ENCODE peak calls at places on chromosomes 5 and 9, in seven cellular contexts. A is suprapubic skin, X is A549, J is stomach, I is K562, S is sigmoid colon, N is SK-N-SH. G is an unnamed sample.
A peak's percentile ranks its signal among the peaks of the same experiment; 100 is the strongest.

GRCh38 chr5:96868603-96869371 is 7.5 kb upstream of the ERAP2 start:
- DNase-seq in A (no peak), X (peak; percentile 76), J (no peak), I (peak; percentile 51), S (no peak), N (peak; percentile 32), G (no peak)

GRCh38 chr9:116494815-116495634 is 192.1 kb upstream of the TRIM32 start:
- DNase-seq in A (no peak), X (peak; percentile 32), J (peak; percentile 43), I (peak; percentile 41), S (no peak), N (no peak), G (no peak)

GRCh38 chr5:158609729-158610128 is 490.0 kb downstream of the EBF1 start:
- DNase-seq in A (no peak), X (no peak), J (no peak), I (no peak), S (no peak), N (no peak), G (no peak)

GRCh38 chr9:36560813-36561212 is 11.9 kb upstream of the MELK start:
- DNase-seq in A (no peak), X (no peak), J (no peak), I (no peak), S (no peak), N (no peak), G (no peak)

GRCh38 chr5:126998201-126998631 is 32.1 kb downstream of the MARCHF3 start:
- DNase-seq in A (no peak), X (no peak), J (no peak), I (peak; percentile 66), S (no peak), N (no peak), G (no peak)

GRCh38 chr9:96868709-96869108 is 14.4 kb upstream of the ZNF782 start:
- DNase-seq in A (no peak), X (no peak), J (peak; percentile 47), I (no peak), S (no peak), N (no peak), G (no peak)

GRCh38 chr5:170632985-170633234 is 129.1 kb downstream of the KCNIP1 start:
- DNase-seq in A (no peak), X (no peak), J (peak; percentile 45), I (peak; percentile 81), S (peak; percentile 87), N (peak; percentile 93), G (peak; percentile 38)

GRCh38 chr9:93254806-93255519 is 71.0 kb downstream of the WNK2 start:
- DNase-seq in A (peak; percentile 41), X (no peak), J (peak; percentile 18), I (no peak), S (peak; percentile 58), N (no peak), G (no peak)

GRCh38 chr5:147396070-147396469 is 113.8 kb downstream of the DPYSL3 start:
- DNase-seq in A (peak; percentile 84), X (no peak), J (no peak), I (no peak), S (peak; percentile 77), N (no peak), G (peak; percentile 81)

DNA sequence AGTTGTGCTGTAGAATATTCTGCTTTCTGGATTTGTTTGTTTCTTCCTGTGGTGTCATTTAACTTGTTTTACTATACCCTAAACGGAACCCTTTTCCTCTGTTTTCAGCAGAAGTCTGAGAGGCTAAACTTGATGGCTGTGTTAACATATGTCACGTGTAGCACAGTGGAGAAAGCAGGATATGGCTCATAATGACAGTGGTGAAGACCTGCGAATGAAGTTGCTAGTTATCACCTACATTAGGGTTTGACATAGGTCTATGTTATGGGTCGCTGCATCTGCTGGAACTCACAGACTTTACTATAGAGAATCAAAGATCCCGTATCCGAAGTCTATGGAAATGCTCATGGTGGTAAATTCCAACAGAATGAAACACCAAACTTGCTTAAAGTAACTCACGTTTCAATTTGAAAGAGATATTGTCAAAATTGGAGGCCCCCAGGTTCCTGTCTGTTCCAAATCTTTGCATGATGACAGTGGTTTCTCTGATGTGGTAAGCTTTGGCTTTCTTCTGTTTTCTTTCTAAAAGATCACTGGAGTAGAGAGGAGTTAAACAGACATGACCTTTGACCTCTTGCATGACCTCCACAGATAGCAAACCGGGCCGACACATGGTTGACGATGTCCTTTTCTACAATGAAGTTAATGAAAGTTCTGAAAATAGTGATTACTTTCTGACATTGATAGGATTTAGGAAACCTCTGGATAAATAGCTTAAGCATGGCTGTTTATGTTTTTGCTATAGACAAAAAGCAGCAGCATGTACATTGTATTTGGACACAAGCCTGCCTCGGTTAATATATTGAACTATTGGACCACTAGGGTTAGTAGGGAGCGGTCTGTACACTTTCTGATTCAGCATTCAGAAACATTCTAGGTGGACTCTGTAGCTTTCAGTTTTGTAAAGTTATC is 3.1 kb upstream of the CATSPER3 start:
- DNase-seq in A (no peak), X (no peak), J (no peak), I (no peak), S (no peak), N (no peak), G (no peak)
- TF ChIP-seq EP300 in A (no peak), X (no peak), J (no peak), I (no peak), S (no peak), N (no peak), G (no peak)

GRCh38 chr5:173326501-173326960 is 1.7 kb downstream of the STC2 start:
- DNase-seq in A (no peak), X (no peak), J (no peak), I (peak; percentile 18), S (no peak), N (no peak), G (no peak)
- H3K27ac ChIP-seq in A (no peak overlapping the region), X (peak overlapping the region; percentile 97), J (peak overlapping the region; percentile 51), I (no peak overlapping the region), S (peak overlapping the region; percentile 84), N (no peak overlapping the region), G (no peak overlapping the region)

GRCh38 chr9:630817-631216 is 210.7 kb upstream of the DMRT1 start:
- DNase-seq in A (no peak), X (no peak), J (no peak), I (no peak), S (no peak), N (no peak), G (no peak)
- TF ChIP-seq EP300 in A (no peak), X (no peak), J (no peak), I (no peak), S (no peak), N (no peak), G (no peak)

GRCh38 chr5:149849990-149850910 is 94.3 kb downstream of the PDE6A start:
- DNase-seq in A (no peak), X (no peak), J (no peak), I (no peak), S (no peak), N (no peak), G (no peak)
- H3K27ac ChIP-seq in A (no peak overlapping the region), X (no peak overlapping the region), J (no peak overlapping the region), I (no peak overlapping the region), S (no peak overlapping the region), N (no peak overlapping the region), G (no peak overlapping the region)

DNA sequence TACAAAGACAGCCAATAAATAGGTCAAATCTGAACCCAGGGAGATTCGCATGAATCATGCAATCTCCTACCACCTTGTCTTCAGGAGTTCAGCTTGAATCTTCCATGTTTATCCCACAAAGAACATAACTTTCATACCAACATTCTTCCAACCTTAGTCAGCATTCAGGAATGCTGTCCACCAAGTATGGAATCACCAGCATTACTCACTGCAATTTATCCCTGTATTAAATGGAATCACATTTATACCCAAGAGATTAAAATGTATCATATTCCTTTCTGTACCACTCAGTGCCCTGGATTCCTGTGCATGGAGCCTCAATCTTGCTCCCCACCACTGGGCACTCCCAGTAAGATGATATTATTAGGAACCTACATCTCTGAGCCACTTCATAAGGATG is 162.6 kb downstream of the GLIS3 start:
- DNase-seq in A (no peak), X (peak; percentile 91), J (no peak), I (no peak), S (no peak), N (no peak), G (no peak)
- TF ChIP-seq EP300 in A (peak; percentile 14), X (peak; percentile 77), J (no peak), I (no peak), S (no peak), N (no peak), G (peak; percentile 10)

GRCh38 chr9:98999152-98999525 is 55.4 kb downstream of the COL15A1 start:
- DNase-seq in A (peak; percentile 68), X (no peak), J (no peak), I (no peak), S (no peak), N (no peak), G (no peak)
- H3K27ac ChIP-seq in A (peak overlapping the region; percentile 59), X (no peak overlapping the region), J (peak overlapping the region; percentile 81), I (no peak overlapping the region), S (peak overlapping the region; percentile 88), N (no peak overlapping the region), G (peak overlapping the region; percentile 79)

G was measured in tibial nerve.